ENCODE peak calls at places on chromosomes 11 and 22, in five cellular contexts. E, V, B, L and O are unnamed samples.

GRCh38 chr11:120168108-120168959 is 30.4 kb upstream of the TRIM29 start:
- DNase-seq in L (no peak), V (no peak), B (no peak), E (no peak), O (no peak)

GRCh38 chr11:101456812-101457211 is 127.0 kb downstream of the TRPC6 start:
- DNase-seq in L (no peak), V (no peak), E (no peak), B (peak), O (no peak)

GRCh38 chr22:30127749-30128166 is 47.5 kb downstream of the HORMAD2 start:
- DNase-seq in L (no peak), B (no peak), V (no peak), E (peak), O (no peak)

GRCh38 chr11:127003260-127003981 is 2.9 kb upstream of the KIRREL3 start:
- DNase-seq in E (no peak), V (no peak), L (peak), B (peak), O (peak)

GRCh38 chr22:37267128-37267587 is 15.2 kb upstream of the CYTH4 start:
- DNase-seq in E (no peak), V (no peak), B (peak), L (peak), O (no peak)

GRCh38 chr11:48013269-48013901 is 33.0 kb downstream of the PTPRJ start:
- DNase-seq in V (no peak), B (no peak), E (no peak), L (no peak), O (no peak)

GRCh38 chr11:23336961-23337360 is 476.7 kb upstream of the CCDC179 start:
- DNase-seq in B (peak), L (no peak), E (no peak), V (no peak), O (no peak)

GRCh38 chr11:66454828-66455227 is 11.9 kb upstream of the PELI3 start:
- DNase-seq in E (no peak), L (no peak), V (no peak), B (no peak), O (no peak)

GRCh38 chr11:60069471-60069870 is 13.0 kb downstream of the MS4A3 start:
- DNase-seq in B (no peak), E (no peak), L (no peak), V (no peak), O (no peak)

GRCh38 chr11:33701831-33702230 is 1.2 kb upstream of the C11orf91 start:
- DNase-seq in L (peak), B (peak), V (no peak), E (no peak), O (peak)

GRCh38 chr11:9092846-9093778 is 1.7 kb upstream of the SCUBE2 start:
- DNase-seq in B (peak), V (no peak), L (peak), E (no peak), O (no peak)

GRCh38 chr11:132186193-132186592 is 815.8 kb downstream of the NTM start:
- DNase-seq in E (no peak), B (no peak), L (no peak), V (no peak), O (no peak)

GRCh38 chr11:74685338-74685737 is 45.9 kb downstream of the CHRDL2 start:
- DNase-seq in V (no peak), E (no peak), B (no peak), L (no peak), O (no peak)

GRCh38 chr11:96204721-96205459 is 138.1 kb downstream of the MAML2 start:
- DNase-seq in E (no peak), L (no peak), V (no peak), B (no peak), O (no peak)

GRCh38 chr11:834371-835316 is 1.9 kb downstream of the CD151 start:
- DNase-seq in E (no peak), V (peak), B (peak), L (no peak), O (peak)

GRCh38 chr11:101974255-101974654 is 57.9 kb upstream of the ANGPTL5 start:
- DNase-seq in V (no peak), L (no peak), B (peak), E (no peak), O (no peak)

GRCh38 chr11:128420943-128421342 is 166.4 kb downstream of the ETS1 start:
- DNase-seq in E (no peak), B (no peak), L (no peak), V (no peak), O (no peak)

GRCh38 chr22:46432164-46433068 is 96.9 kb downstream of the TRMU start:
- DNase-seq in V (no peak), B (peak), E (no peak), L (no peak), O (no peak)

GRCh38 chr11:1198766-1199688 is 23.8 kb upstream of the MUC5B start:
- DNase-seq in V (peak), L (no peak), E (no peak), B (no peak), O (no peak)

GRCh38 chr22:38948181-38948940 is 9.0 kb upstream of the APOBEC3A start:
- DNase-seq in B (no peak), E (no peak), V (no peak), L (no peak), O (no peak)

GRCh38 chr11:77468527-77468926 is 5.4 kb downstream of the PAK1 start:
- DNase-seq in E (no peak), V (no peak), B (no peak), L (no peak), O (no peak)

GRCh38 chr11:2554338-2555240 is 109.8 kb downstream of the KCNQ1 start:
- DNase-seq in L (no peak), B (no peak), V (no peak), E (no peak), O (no peak)

GRCh38 chr22:19959587-19960490 is 18.2 kb upstream of the TXNRD2 start:
- DNase-seq in E (no peak), V (peak), B (no peak), L (no peak), O (no peak)

GRCh38 chr11:3115321-3115720 is 49.8 kb downstream of the OSBPL5 start:
- DNase-seq in L (no peak), V (no peak), B (no peak), E (no peak), O (no peak)

GRCh38 chr22:39388261-39389011 is 11.1 kb upstream of the TAB1 start:
- DNase-seq in B (peak), L (peak), E (no peak), V (peak), O (peak)

GRCh38 chr11:37560346-37560745 is 962.3 kb upstream of the RAG2 start:
- DNase-seq in L (no peak), B (no peak), V (no peak), E (no peak), O (no peak)

GRCh38 chr11:47004595-47005033 is 68.1 kb downstream of the CSTPP1 start:
- DNase-seq in B (peak), V (peak), E (peak), L (peak), O (peak)

GRCh38 chr11:68213555-68214172 is 568 bp upstream of the KMT5B start:
- DNase-seq in B (peak), E (peak), L (peak), V (peak), O (peak)

GRCh38 chr11:85725510-85726258 is 39.7 kb upstream of the CCDC89 start:
- DNase-seq in E (no peak), V (no peak), B (peak), L (no peak), O (no peak)

GRCh38 chr11:83151274-83151977 is 5.5 kb upstream of the PCF11 start:
- DNase-seq in E (no peak), V (no peak), L (no peak), B (no peak), O (no peak)

GRCh38 chr22:48643066-48643731 is 1184.5 kb downstream of the BRD1 start:
- DNase-seq in B (no peak), E (no peak), L (no peak), V (no peak), O (no peak)

GRCh38 chr11:32312865-32313403 is 122.4 kb downstream of the WT1 start:
- DNase-seq in V (no peak), E (no peak), B (peak), L (no peak), O (no peak)

GRCh38 chr11:94342250-94342649 is 37.9 kb downstream of the IZUMO1R start:
- DNase-seq in V (no peak), L (no peak), B (no peak), E (no peak), O (no peak)

GRCh38 chr11:78905756-78906155 is 331.1 kb upstream of the NARS2 start:
- DNase-seq in B (no peak), L (no peak), V (no peak), E (no peak), O (no peak)

GRCh38 chr11:68355471-68355870 is 43.1 kb downstream of the LRP5 start:
- DNase-seq in L (no peak), E (no peak), B (peak), V (no peak), O (no peak)

GRCh38 chr11:119306373-119306890 is 10.5 kb downstream of the MCAM start:
- DNase-seq in E (peak), V (peak), B (peak), L (no peak), O (no peak)

GRCh38 chr11:74437441-74437840 is 29.9 kb downstream of the KCNE3 start:
- DNase-seq in V (no peak), B (no peak), E (no peak), L (no peak), O (no peak)

GRCh38 chr11:2536440-2536989 is 91.7 kb downstream of the KCNQ1 start:
- DNase-seq in L (no peak), V (peak), E (no peak), B (no peak), O (no peak)